ENCODE peak calls at places on chromosomes 3 and 15, in five cellular contexts. Z is mesothelial cell of epicardium; F is mammary epithelial cell; M is stimulated activated naive B cell treated with anti-CD40 and anti-IgM and Interleukin-4, amounts not matched to agents 10 μg/mL and 1 μg/mL and 100 μg/mL, for 72 hours; Y is amniotic stem cell. W is an unnamed sample.

GRCh38 chr3:196688349-196688748 is 23.7 kb downstream of the CEP19 start:
- DNase-seq in F (peak), Y (no peak), M (no peak), Z (no peak), W (no peak)

GRCh38 chr3:8536106-8537052 is 34.8 kb downstream of the LMCD1 start:
- DNase-seq in Y (no peak), F (no peak), M (no peak), Z (no peak), W (no peak)

GRCh38 chr15:100123611-100124010 is 218.2 kb downstream of the ADAMTS17 start:
- DNase-seq in Y (no peak), Z (no peak), M (no peak), F (no peak), W (no peak)

GRCh38 chr3:40096561-40097506 is 212.7 kb upstream of the EIF1B start:
- DNase-seq in Y (no peak), Z (no peak), M (no peak), F (peak), W (no peak)

GRCh38 chr3:99836681-99837080 is 19.0 kb downstream of the CMSS1 start:
- DNase-seq in Z (no peak), M (no peak), Y (no peak), F (no peak), W (no peak)

GRCh38 chr15:88803920-88804247 is 648 bp downstream of the ACAN start:
- DNase-seq in F (no peak), Y (no peak), M (no peak), Z (no peak), W (no peak)

GRCh38 chr3:127604546-127605165 is 6.4 kb downstream of the MCM2 start:
- DNase-seq in Y (no peak), F (no peak), Z (no peak), M (no peak), W (no peak)

GRCh38 chr15:39939487-39940452 is 5.9 kb downstream of the EIF2AK4 start:
- DNase-seq in F (no peak), Y (no peak), M (no peak), Z (no peak), W (no peak)

GRCh38 chr15:69758291-69758771 is 305.7 kb downstream of the RPLP1 start:
- DNase-seq in M (no peak), Y (no peak), F (peak), Z (no peak), W (no peak)

GRCh38 chr3:46840491-46840890 is 22.8 kb downstream of the MYL3 start:
- DNase-seq in M (no peak), F (no peak), Y (no peak), Z (no peak), W (no peak)

GRCh38 chr3:13107661-13108060 is 34.4 kb upstream of the IQSEC1 start:
- DNase-seq in F (no peak), Y (no peak), Z (no peak), M (no peak), W (no peak)

GRCh38 chr15:29490747-29491471 is 221.3 kb upstream of the NSMCE3 start:
- DNase-seq in F (no peak), M (no peak), Z (no peak), Y (no peak), W (no peak)

GRCh38 chr3:170809021-170809974 is 60.7 kb downstream of the RPL22L1 start:
- DNase-seq in F (peak), M (no peak), Z (no peak), Y (peak), W (no peak)

GRCh38 chr15:35308802-35309201 is 223.7 kb upstream of the NANOGP8 start:
- DNase-seq in F (peak), Z (no peak), M (no peak), Y (peak), W (no peak)

GRCh38 chr3:194133661-194134230 is 2.2 kb upstream of the HES1 start:
- DNase-seq in Z (peak), Y (no peak), F (peak), M (peak), W (no peak)

GRCh38 chr3:133991209-133991608 is 38.5 kb downstream of the SLCO2A1 start:
- DNase-seq in Z (no peak), F (peak), M (no peak), Y (no peak), W (no peak)

GRCh38 chr3:19457449-19457848 is 309.1 kb downstream of the KCNH8 start:
- DNase-seq in Z (no peak), F (peak), Y (no peak), M (no peak), W (no peak)

W was measured in GM18507.